ENCODE peak calls at places on chromosomes 13 and 19, in four cellular contexts. X is PC-3, K is foreskin fibroblast, T is NCI-H1105 treated with DMSO at 0.1 percent for 48 hours. E is an unnamed sample.

GRCh38 chr19:8145969-8146368 is 3.4 kb downstream of the FBN3 start:
- DNase-seq in X (peak), K (no peak), T (no peak), E (no peak)

GRCh38 chr13:40539954-40540706 is 126.3 kb downstream of the FOXO1 start:
- DNase-seq in X (peak), K (peak), T (no peak), E (peak)

GRCh38 chr19:43575955-43576451 is 402 bp downstream of the PINLYP start:
- DNase-seq in X (no peak), K (no peak), T (no peak), E (no peak)

GRCh38 chr13:20475927-20476691 is 49.5 kb downstream of the CRYL1 start:
- DNase-seq in X (no peak), K (no peak), T (no peak), E (no peak)

GRCh38 chr13:59447031-59447430 is 716.7 kb downstream of the DIAPH3 start:
- DNase-seq in X (no peak), K (no peak), T (no peak), E (peak)

GRCh38 chr13:87128006-87128405 is 543.2 kb upstream of the SLITRK5 start:
- DNase-seq in X (no peak), K (no peak), T (peak), E (peak)

GRCh38 chr13:35723061-35723461 is 246.6 kb upstream of the MAB21L1 start:
- DNase-seq in X (no peak), K (no peak), T (no peak), E (no peak)

GRCh38 chr13:46475586-46475991 is 77.4 kb upstream of the LRCH1 start:
- DNase-seq in X (peak), K (peak), T (no peak), E (peak)

GRCh38 chr13:26983533-26984315 is 187.9 kb downstream of the USP12 start:
- DNase-seq in X (no peak), K (no peak), T (no peak), E (peak)

GRCh38 chr19:31139871-31140505 is 209.2 kb downstream of the TSHZ3 start:
- DNase-seq in X (peak), K (peak), T (no peak), E (peak)

GRCh38 chr13:39516140-39516539 is 86.9 kb downstream of the LHFPL6 start:
- DNase-seq in X (no peak), K (peak), T (no peak), E (peak)

GRCh38 chr13:59442946-59443345 is 720.8 kb downstream of the DIAPH3 start:
- DNase-seq in X (no peak), K (no peak), T (no peak), E (no peak)

GRCh38 chr13:90416519-90416918 is 931.0 kb upstream of the MIR17HG start:
- DNase-seq in X (peak), K (peak), T (no peak), E (peak)

GRCh38 chr13:39597828-39598227 is 5.2 kb downstream of the LHFPL6 start:
- DNase-seq in X (no peak), K (peak), T (no peak), E (no peak)

GRCh38 chr13:81017525-81018152 is 676.7 kb upstream of the SPRY2 start:
- DNase-seq in X (peak), K (peak), T (peak), E (peak)

GRCh38 chr13:43495732-43496131 is 291.0 kb downstream of the ENOX1 start:
- DNase-seq in X (no peak), K (no peak), T (no peak), E (no peak)

GRCh38 chr19:46513461-46514236 is 18.0 kb upstream of the PNMA8B start:
- DNase-seq in X (peak), K (peak), T (peak), E (peak)

GRCh38 chr19:3844596-3844995 is 24.2 kb downstream of the ZFR2 start:
- DNase-seq in X (no peak), K (no peak), T (no peak), E (peak)

GRCh38 chr19:6045108-6045507 is 65.2 kb downstream of the RFX2 start:
- DNase-seq in X (no peak), K (no peak), T (no peak), E (no peak)

GRCh38 chr13:90738881-90739280 is 608.6 kb upstream of the MIR17HG start:
- DNase-seq in X (no peak), K (no peak), T (no peak), E (peak)

GRCh38 chr13:42047561-42048322 is 706 bp upstream of the DGKH start:
- DNase-seq in X (peak), K (peak), T (peak), E (peak)

GRCh38 chr13:110244096-110244830 is 62.7 kb downstream of the COL4A1 start:
- DNase-seq in X (no peak), K (peak), T (no peak), E (no peak)

GRCh38 chr19:13037161-13037560 is 41.9 kb downstream of the NFIX start:
- DNase-seq in X (peak), K (peak), T (no peak), E (peak)

GRCh38 chr19:40610396-40611064 is 9.4 kb downstream of the LTBP4 start:
- DNase-seq in X (no peak), K (no peak), T (peak), E (no peak)

GRCh38 chr19:15072930-15073647 is 8.9 kb upstream of the OR1I1 start:
- DNase-seq in X (peak), K (no peak), T (no peak), E (peak)

GRCh38 chr13:102325321-102325720 is 76.5 kb downstream of the FGF14 start:
- DNase-seq in X (no peak), K (no peak), T (no peak), E (no peak)

GRCh38 chr19:13119654-13120053 is 1.6 kb downstream of the NACC1 start:
- DNase-seq in X (no peak), K (no peak), T (no peak), E (peak)

GRCh38 chr13:99991013-99991805 is 9.6 kb downstream of the ZIC2 start:
- DNase-seq in X (no peak), K (no peak), T (no peak), E (no peak)

GRCh38 chr13:49935171-49936084 is 712 bp downstream of the SPRYD7 start:
- DNase-seq in X (peak), K (peak), T (no peak), E (peak)

GRCh38 chr19:55266404-55266803 is 7.6 kb upstream of the PPP6R1 start:
- DNase-seq in X (no peak), K (no peak), T (no peak), E (no peak)

GRCh38 chr19:15195987-15196682 is 4.7 kb downstream of the NOTCH3 start:
- DNase-seq in X (peak), K (no peak), T (peak), E (peak)

GRCh38 chr19:18274776-18275356 is 614 bp upstream of the IQCN start:
- DNase-seq in X (peak), K (peak), T (no peak), E (peak)

GRCh38 chr13:74316531-74316930 is 182.3 kb upstream of the KLF12 start:
- DNase-seq in X (peak), K (no peak), T (no peak), E (no peak)

GRCh38 chr13:41465215-41465907 is 8.0 kb downstream of the RGCC start:
- DNase-seq in X (peak), K (peak), T (no peak), E (peak)

GRCh38 chr13:24223341-24224231 is 63.1 kb downstream of the SPATA13 start:
- DNase-seq in X (no peak), K (no peak), T (no peak), E (no peak)

GRCh38 chr13:27375686-27376326 is 48.6 kb upstream of the GTF3A start:
- DNase-seq in X (peak), K (peak), T (peak), E (peak)

GRCh38 chr19:5423567-5424125 is 31.6 kb upstream of the ZNRF4 start:
- DNase-seq in X (no peak), K (no peak), T (no peak), E (no peak)

GRCh38 chr19:798415-799075 is 1.3 kb downstream of the PTBP1 start:
- DNase-seq in X (no peak), K (no peak), T (no peak), E (peak)

GRCh38 chr13:30859326-30859725 is 46.7 kb upstream of the MEDAG start:
- DNase-seq in X (peak), K (no peak), T (no peak), E (peak)